ENCODE peak calls at places on chromosome 4, in ten cellular contexts. S is HEK293T; E is posterior cingulate gyrus; Y is GM10248; O is NCI-H774; D is H9; V is HCEC 1CT; L is stimulated activated CD8-positive, alpha-beta memory T cell treated with anti-CD3 and anti-CD28 coated beads, Interleukin-2, amount 100 ng/mL, for 1 hour; K is amygdala; M is Right ventricle myocardium superior. W is an unnamed sample.
A peak's percentile ranks its signal among the peaks of the same experiment; 100 is the strongest.

GRCh38 chr4:54571293-54571723 is 86.4 kb upstream of the KIT start:
- DNase-seq in O (no peak), D (no peak), V (no peak), M (no peak), L (no peak), E (no peak), K (no peak), S (no peak), Y (no peak), W (no peak)

GRCh38 chr4:11342401-11342800 is 86.3 kb downstream of the HS3ST1 start:
- DNase-seq in O (no peak), V (no peak), E (no peak), L (no peak), S (no peak), D (no peak), K (no peak), Y (no peak), M (no peak), W (no peak)

GRCh38 chr4:16582526-16582925 is 315.9 kb downstream of the LDB2 start:
- DNase-seq in V (no peak), M (no peak), S (peak; percentile 57), Y (no peak), E (no peak), D (peak; percentile 72), K (no peak), L (no peak), O (no peak), W (no peak)

GRCh38 chr4:79650794-79651431 is 242.9 kb upstream of the GK2 start:
- DNase-seq in O (no peak), L (no peak), E (no peak), D (no peak), V (peak; percentile 47), K (no peak), S (no peak), M (no peak), Y (no peak), W (no peak)

GRCh38 chr4:61401771-61402170 is 201.6 kb downstream of the ADGRL3 start:
- DNase-seq in V (no peak), Y (no peak), L (no peak), D (no peak), S (no peak), O (peak; percentile 10), M (no peak), K (no peak), E (no peak), W (peak; percentile 32)

GRCh38 chr4:138034871-138035270 is 207.3 kb downstream of the SLC7A11 start:
- DNase-seq in E (no peak), Y (no peak), L (no peak), D (no peak), K (no peak), V (peak; percentile 71), S (no peak), O (no peak), M (no peak), W (no peak)

GRCh38 chr4:140309124-140309870 is 64.1 kb upstream of the SCOC start:
- DNase-seq in S (no peak), V (peak; percentile 65), K (no peak), O (no peak), M (no peak), L (no peak), D (peak; percentile 47), Y (no peak), E (no peak), W (no peak)

GRCh38 chr4:89290727-89291126 is 16.9 kb downstream of the GPRIN3 start:
- DNase-seq in K (no peak), E (no peak), Y (no peak), S (no peak), D (no peak), V (no peak), O (no peak), M (no peak), L (no peak), W (no peak)

GRCh38 chr4:176791591-176792347 is 953 bp downstream of the VEGFC start:
- DNase-seq in V (peak; percentile 20), K (no peak), L (no peak), M (peak; percentile 42), E (peak; percentile 34), Y (peak; percentile 16), D (peak; percentile 38), S (peak; percentile 39), O (no peak), W (no peak)

GRCh38 chr4:186693159-186693815 is 30.4 kb downstream of the FAT1 start:
- DNase-seq in S (no peak), M (peak; percentile 68), O (no peak), D (no peak), Y (no peak), V (peak; percentile 61), K (no peak), L (no peak), E (no peak), W (peak; percentile 56)

GRCh38 chr4:6749340-6750171 is 33.0 kb upstream of the KIAA0232 start:
- DNase-seq in M (peak; percentile 83), S (no peak), Y (no peak), K (no peak), E (no peak), L (no peak), O (no peak), V (peak; percentile 9), D (no peak), W (peak; percentile 32)

GRCh38 chr4:53734584-53735363 is 143.5 kb upstream of the LNX1 start:
- DNase-seq in Y (no peak), E (no peak), D (no peak), O (no peak), M (no peak), S (no peak), L (no peak), V (peak; percentile 68), K (no peak), W (no peak)

GRCh38 chr4:130849985-130850632 is 1754.2 kb downstream of the C4orf33 start:
- DNase-seq in Y (no peak), V (no peak), E (no peak), L (no peak), O (no peak), S (no peak), K (no peak), D (no peak), M (no peak), W (no peak)

GRCh38 chr4:72319596-72319995 is 249.4 kb downstream of the ADAMTS3 start:
- DNase-seq in D (no peak), L (no peak), Y (no peak), K (no peak), V (no peak), E (no peak), O (no peak), S (no peak), M (no peak), W (no peak)

GRCh38 chr4:158914178-158914577 is 145.4 kb downstream of the FNIP2 start:
- DNase-seq in O (no peak), D (no peak), S (no peak), L (no peak), K (no peak), V (peak; percentile 69), M (no peak), Y (no peak), E (no peak), W (no peak)

GRCh38 chr4:31592293-31592692 is 872.1 kb downstream of the PCDH7 start:
- DNase-seq in L (no peak), V (no peak), E (no peak), Y (no peak), O (no peak), S (no peak), K (no peak), D (no peak), M (no peak), W (no peak)

GRCh38 chr4:64121803-64122202 is 287.4 kb downstream of the TECRL start:
- DNase-seq in E (no peak), K (no peak), Y (no peak), S (no peak), D (no peak), M (no peak), L (no peak), O (no peak), V (no peak), W (no peak)

GRCh38 chr4:76357981-76358380 is 51.4 kb downstream of the STBD1 start:
- DNase-seq in K (no peak), O (no peak), E (no peak), L (no peak), D (no peak), V (no peak), Y (no peak), S (no peak), M (no peak), W (no peak)

GRCh38 chr4:6912412-6912811 is 2.8 kb downstream of the TBC1D14 start:
- DNase-seq in M (no peak), S (no peak), Y (no peak), E (no peak), D (no peak), O (no peak), L (no peak), V (no peak), K (no peak), W (no peak)

GRCh38 chr4:171962110-171962509 is 148.9 kb downstream of the GALNTL6 start:
- DNase-seq in M (no peak), E (no peak), O (no peak), D (no peak), K (no peak), L (no peak), S (no peak), Y (no peak), V (no peak), W (no peak)

GRCh38 chr4:123390846-123391456 is 5.6 kb upstream of the SPRY1 start:
- DNase-seq in E (no peak), D (no peak), M (no peak), V (peak; percentile 16), L (no peak), K (no peak), S (no peak), O (no peak), Y (no peak), W (peak; percentile 1)

GRCh38 chr4:180909279-180909678 is 1333.9 kb upstream of the TENM3 start:
- DNase-seq in E (no peak), Y (no peak), M (no peak), K (no peak), V (no peak), O (no peak), L (no peak), S (peak; percentile 13), D (peak; percentile 69), W (no peak)

GRCh38 chr4:72567036-72567435 is 2.0 kb downstream of the ADAMTS3 start:
- DNase-seq in E (no peak), Y (no peak), O (no peak), D (no peak), V (no peak), K (no peak), M (no peak), L (no peak), S (no peak), W (no peak)

GRCh38 chr4:120864969-120865368 is 57.6 kb downstream of the PRDM5 start:
- DNase-seq in K (no peak), E (no peak), O (no peak), V (no peak), Y (no peak), S (no peak), L (no peak), M (no peak), D (no peak), W (no peak)

GRCh38 chr4:98289375-98289774 is 28.2 kb downstream of the RAP1GDS1 start:
- DNase-seq in Y (no peak), O (no peak), E (no peak), K (no peak), L (no peak), S (no peak), M (no peak), V (no peak), D (no peak), W (no peak)

GRCh38 chr4:2837110-2837903 is 6.3 kb upstream of the ADD1 start:
- DNase-seq in E (no peak), D (peak; percentile 31), V (no peak), Y (no peak), O (no peak), L (no peak), M (peak; percentile 43), S (no peak), K (no peak), W (no peak)

GRCh38 chr4:81166431-81166830 is 48.6 kb downstream of the PRKG2 start:
- DNase-seq in S (no peak), L (no peak), D (no peak), M (no peak), O (no peak), E (no peak), Y (no peak), V (peak; percentile 14), K (no peak), W (no peak)

GRCh38 chr4:102423375-102423774 is 77.8 kb upstream of the NFKB1 start:
- DNase-seq in S (no peak), V (no peak), E (no peak), D (no peak), O (no peak), L (no peak), Y (no peak), M (no peak), K (no peak), W (no peak)